ENCODE peak calls at places on chromosome 16, in eight cellular contexts. R is right atrium auricular region, U is right lobe of liver, Q is fibroblast of lung, V is BJ, M is heart left ventricle, K is endothelial cell, X is bronchial epithelial cell. N is an unnamed sample.

GRCh38 chr16:17942067-17942466 is 394.5 kb downstream of the NPIPA8 start:
- DNase-seq in X (no peak), Q (no peak), U (no peak), M (no peak), K (no peak), V (no peak), R (no peak), N (no peak)

GRCh38 chr16:11045846-11046245 is 101.5 kb downstream of the CLEC16A start:
- DNase-seq in U (no peak), K (no peak), Q (peak), M (no peak), X (no peak), R (no peak), V (no peak), N (no peak)

GRCh38 chr16:70632273-70632672 is 14.1 kb upstream of the IL34 start:
- DNase-seq in V (no peak), R (no peak), M (no peak), U (no peak), K (no peak), Q (no peak), X (no peak), N (no peak)

GRCh38 chr16:60166-60565 is 6.5 kb downstream of the SNRNP25 start:
- DNase-seq in M (no peak), K (no peak), X (no peak), V (no peak), U (no peak), Q (no peak), R (no peak), N (no peak)

GRCh38 chr16:13543850-13544249 is 376.1 kb upstream of the ERCC4 start:
- DNase-seq in V (no peak), M (no peak), Q (no peak), R (no peak), U (no peak), K (no peak), X (no peak), N (no peak)

GRCh38 chr16:1727651-1728624 is 21.9 kb downstream of the MAPK8IP3 start:
- DNase-seq in V (no peak), U (no peak), X (no peak), R (no peak), M (no peak), K (no peak), Q (no peak), N (no peak)

GRCh38 chr16:1188781-1189189 is 35.9 kb downstream of the CACNA1H start:
- DNase-seq in R (no peak), U (peak), Q (peak), M (peak), K (peak), V (no peak), X (no peak), N (no peak)

GRCh38 chr16:11671271-11671670 is 3.0 kb downstream of the SNN start:
- DNase-seq in R (no peak), V (no peak), Q (no peak), M (no peak), K (no peak), X (no peak), U (no peak), N (no peak)

GRCh38 chr16:51759999-51760398 is 608.9 kb upstream of the SALL1 start:
- DNase-seq in M (no peak), R (no peak), U (no peak), V (no peak), K (no peak), X (no peak), Q (no peak), N (no peak)

GRCh38 chr16:12620150-12620549 is 183.5 kb downstream of the CPPED1 start:
- DNase-seq in M (no peak), V (no peak), Q (no peak), K (no peak), X (no peak), U (no peak), R (no peak), N (no peak)

GRCh38 chr16:13873835-13874438 is 46.0 kb upstream of the ERCC4 start:
- DNase-seq in U (no peak), Q (peak), R (no peak), X (peak), V (no peak), M (no peak), K (peak), N (no peak)

GRCh38 chr16:53822936-53823529 is 119.1 kb downstream of the FTO start:
- DNase-seq in U (no peak), R (no peak), X (no peak), Q (no peak), V (no peak), K (no peak), M (no peak), N (no peak)

GRCh38 chr16:30342751-30343490 is 12.2 kb downstream of the CD2BP2 start:
- DNase-seq in K (no peak), Q (no peak), V (no peak), X (no peak), U (peak), M (no peak), R (no peak), N (no peak)

GRCh38 chr16:799948-800833 is at the start of gene GNG13:
- DNase-seq in K (no peak), X (no peak), M (no peak), U (no peak), V (no peak), R (no peak), Q (no peak), N (no peak)

GRCh38 chr16:68954871-68955635 is 111.7 kb downstream of the TANGO6 start:
- DNase-seq in X (no peak), U (no peak), V (no peak), R (no peak), Q (no peak), K (no peak), M (no peak), N (no peak)

DNA sequence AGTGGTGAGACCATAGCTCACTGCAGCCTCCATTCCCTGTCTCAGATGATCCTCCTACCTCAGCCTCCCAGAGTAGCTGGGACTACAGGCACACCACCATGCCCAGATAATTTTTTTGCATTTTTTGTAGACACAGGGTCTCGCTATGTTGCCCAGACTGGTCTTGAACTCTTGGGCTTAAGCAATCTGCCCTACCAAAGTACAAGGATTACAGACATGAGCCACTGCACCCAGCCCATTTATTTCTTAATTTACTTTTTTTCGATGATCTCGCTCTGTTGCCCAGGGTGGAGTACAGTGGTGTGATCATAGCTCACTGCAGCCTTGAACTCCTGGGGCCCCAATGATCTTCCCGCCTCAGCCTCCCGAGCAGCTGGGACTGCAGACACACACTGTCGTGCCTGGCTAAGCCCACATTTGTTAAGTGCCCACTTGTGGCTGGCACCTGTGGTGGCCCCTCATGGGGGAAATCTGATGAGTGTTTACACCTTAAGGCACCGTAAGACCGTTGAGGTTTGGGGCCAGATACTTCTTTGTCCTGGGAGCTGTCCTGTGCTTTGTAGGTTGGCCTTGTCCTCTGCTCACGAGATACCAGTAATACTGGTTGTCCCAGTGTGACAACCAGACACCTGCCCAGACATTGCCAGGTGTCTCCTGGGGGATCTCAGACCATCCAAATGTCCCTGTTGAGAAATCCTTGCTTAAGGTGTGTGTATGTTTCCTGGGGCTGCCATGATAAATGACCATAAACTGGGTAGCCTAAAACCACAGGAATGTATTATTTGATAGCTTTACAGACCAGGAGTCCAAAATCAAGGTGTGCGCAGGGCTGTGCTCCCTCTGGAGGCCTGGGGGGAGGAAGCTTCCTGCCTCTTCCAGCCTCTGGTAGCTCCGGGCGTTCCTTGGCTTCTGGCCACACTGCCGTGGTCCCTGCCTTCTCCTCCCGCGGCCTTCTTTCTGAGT is 141.4 kb upstream of the GSE1 start:
- DNase-seq in X (peak), U (no peak), R (no peak), V (no peak), Q (no peak), K (no peak), M (no peak), N (no peak)
- TF ChIP-seq CTCF in X (no peak), U (no peak), R (peak), V (no peak), Q (no peak), K (no peak), M (no peak), N (no peak)

GRCh38 chr16:7513429-7513828 is 180.8 kb downstream of the RBFOX1 start:
- DNase-seq in X (no peak), K (no peak), M (no peak), U (no peak), V (no peak), R (no peak), Q (no peak), N (no peak)
- TF ChIP-seq CTCF in X (no peak), K (peak), M (no peak), U (peak), V (no peak), R (no peak), Q (no peak), N (no peak)

GRCh38 chr16:82630688-82631087 is 3.9 kb downstream of the CDH13 start:
- DNase-seq in K (no peak), V (no peak), U (no peak), M (no peak), R (no peak), X (peak), Q (peak), N (no peak)
- TF ChIP-seq CTCF in K (no peak), V (peak), U (peak), M (peak), R (peak), X (peak), Q (peak), N (peak)

GRCh38 chr16:50464325-50465290 is 83.6 kb upstream of the NKD1 start:
- DNase-seq in M (no peak), X (no peak), Q (no peak), R (no peak), U (no peak), K (no peak), V (no peak), N (no peak)
- TF ChIP-seq CTCF in M (no peak), X (no peak), Q (no peak), R (no peak), U (no peak), K (peak), V (no peak), N (no peak)

GRCh38 chr16:48834576-48834975 is 224.6 kb upstream of the N4BP1 start:
- DNase-seq in M (no peak), U (no peak), X (no peak), Q (no peak), R (no peak), K (peak), V (no peak), N (no peak)
- TF ChIP-seq CTCF in M (peak), U (no peak), X (no peak), Q (no peak), R (no peak), K (no peak), V (no peak), N (no peak)

GRCh38 chr16:84245933-84246678 is 6.3 kb upstream of the KCNG4 start:
- DNase-seq in M (no peak), V (no peak), Q (no peak), X (no peak), K (no peak), U (no peak), R (no peak), N (no peak)
- TF ChIP-seq CTCF in M (no peak), V (no peak), Q (no peak), X (no peak), K (no peak), U (no peak), R (no peak), N (no peak)

GRCh38 chr16:57925310-57925709 is 45.6 kb downstream of the CNGB1 start:
- DNase-seq in Q (no peak), R (no peak), M (no peak), V (no peak), K (no peak), X (no peak), U (no peak), N (no peak)

GRCh38 chr16:57926041-57926440 is 44.9 kb downstream of the CNGB1 start:
- DNase-seq in U (no peak), M (no peak), V (no peak), R (no peak), K (no peak), X (no peak), Q (no peak), N (no peak)

GRCh38 chr16:57935904-57936303 is 35.0 kb downstream of the CNGB1 start:
- DNase-seq in K (no peak), X (no peak), V (no peak), Q (no peak), R (no peak), M (no peak), U (no peak), N (no peak)

GRCh38 chr16:57929250-57929649 is 41.7 kb downstream of the CNGB1 start:
- DNase-seq in V (no peak), M (no peak), Q (no peak), K (no peak), R (no peak), U (no peak), X (no peak), N (no peak)

DNA sequence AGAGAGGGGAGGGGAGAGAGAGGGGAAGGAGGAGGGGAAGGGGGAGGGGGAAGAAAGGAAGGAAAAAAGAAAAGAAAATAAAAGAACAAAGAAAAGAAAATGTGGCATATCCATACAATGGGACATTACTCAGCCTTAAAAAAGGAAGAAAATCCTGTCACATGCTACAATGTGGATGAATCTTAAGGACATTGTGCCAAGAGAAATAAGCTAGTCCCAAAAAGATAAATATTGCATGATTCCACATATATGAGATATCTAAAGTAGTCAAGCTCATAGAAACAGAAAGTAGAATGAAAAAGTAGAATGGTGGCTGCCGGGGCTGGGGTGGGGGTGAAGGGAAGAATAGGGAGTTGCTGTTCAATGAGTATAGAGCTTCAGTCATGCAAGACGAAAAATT is 40.4 kb downstream of the CNGB1 start:
- DNase-seq in K (no peak), X (no peak), U (no peak), R (no peak), Q (no peak), V (no peak), M (no peak), N (no peak)
- TF ChIP-seq CTCF in K (no peak), X (no peak), U (no peak), R (no peak), Q (no peak), V (no peak), M (no peak), N (no peak)

GRCh38 chr16:24499193-24499814 is 40.1 kb upstream of the RBBP6 start:
- DNase-seq in U (no peak), V (no peak), R (no peak), Q (peak), M (no peak), K (peak), X (peak), N (no peak)
- TF ChIP-seq CTCF in U (no peak), V (peak), R (peak), Q (peak), M (peak), K (peak), X (peak), N (peak)

N was measured in AG09319.